ENCODE peak calls at places on chromosomes 16 and 17, in nine cellular contexts. M is body of pancreas, A is heart left ventricle, D is stomach, K is transverse colon, I is gastrocnemius medialis, W is adrenal gland, E is IMR-90, X is suprapubic skin. S is an unnamed sample. For H3K4me1, the result is how much of the 10 kb centered on the place peaks cover.

GRCh38 chr16:72422308-72422897 is 250.4 kb upstream of the PMFBP1 start:
- DNase-seq in K (no peak), W (no peak), D (no peak), I (no peak), E (no peak), A (no peak), X (no peak), M (no peak), S (no peak)

GRCh38 chr17:46154151-46154816 is 38.9 kb downstream of the KANSL1 start:
- DNase-seq in A (no peak), W (no peak), M (no peak), D (no peak), I (no peak), K (no peak), X (no peak), E (peak), S (no peak)

GRCh38 chr17:73356561-73357170 is 44.9 kb upstream of the CDC42EP4 start:
- DNase-seq in K (no peak), X (no peak), W (no peak), D (no peak), A (no peak), M (no peak), E (no peak), I (no peak), S (no peak)

GRCh38 chr17:62126292-62126691 is 61.2 kb upstream of the MED13 start:
- DNase-seq in K (no peak), W (no peak), A (no peak), D (no peak), X (no peak), E (no peak), I (no peak), M (no peak), S (no peak)

GRCh38 chr16:49748322-49748721 is 107.6 kb downstream of the ZNF423 start:
- DNase-seq in K (no peak), X (no peak), A (no peak), W (no peak), I (no peak), E (no peak), D (no peak), M (peak), S (no peak)

GRCh38 chr17:82613283-82614094 is 34.8 kb downstream of the WDR45B start:
- DNase-seq in X (no peak), A (peak), W (no peak), K (no peak), I (no peak), M (no peak), D (no peak), E (no peak), S (no peak)

GRCh38 chr17:13874817-13875216 is 194.5 kb upstream of the COX10 start:
- DNase-seq in X (no peak), K (no peak), M (no peak), W (no peak), D (no peak), A (no peak), E (no peak), I (no peak), S (no peak)

GRCh38 chr17:298791-299450 is 53.7 kb downstream of the RPH3AL start:
- DNase-seq in K (peak), X (no peak), E (no peak), W (no peak), D (no peak), M (peak), A (peak), I (peak), S (no peak)

GRCh38 chr17:5780476-5780875 is 196.2 kb upstream of the NLRP1 start:
- DNase-seq in W (no peak), E (peak), M (no peak), A (no peak), X (no peak), K (no peak), D (no peak), I (no peak), S (no peak)

GRCh38 chr17:50634915-50635719 is 436 bp downstream of the ABCC3 start:
- DNase-seq in E (no peak), K (no peak), D (no peak), I (no peak), W (no peak), X (no peak), A (no peak), M (no peak), S (no peak)

GRCh38 chr16:14286381-14287230 is 215.5 kb downstream of the MRTFB start:
- DNase-seq in E (no peak), W (peak), M (no peak), D (no peak), X (no peak), A (no peak), I (peak), K (peak), S (no peak)

GRCh38 chr17:52079496-52079895 is 79.0 kb downstream of the CA10 start:
- DNase-seq in E (no peak), I (no peak), K (no peak), W (no peak), A (no peak), M (no peak), X (no peak), D (no peak), S (no peak)

GRCh38 chr17:8273884-8274444 is 14.5 kb upstream of the RANGRF start:
- DNase-seq in A (no peak), D (no peak), M (peak), X (no peak), K (no peak), I (no peak), W (no peak), E (no peak), S (no peak)

GRCh38 chr17:4777969-4778760 is 6.5 kb downstream of the TM4SF5 start:
- DNase-seq in K (no peak), A (no peak), E (peak), D (no peak), I (no peak), W (no peak), M (no peak), X (no peak), S (no peak)

GRCh38 chr17:550041-550398 is 164.6 kb downstream of the VPS53 start:
- DNase-seq in I (no peak), W (no peak), A (no peak), X (no peak), E (peak), D (no peak), M (no peak), K (no peak), S (no peak)

GRCh38 chr16:12392585-12393089 is 411.1 kb downstream of the CPPED1 start:
- DNase-seq in M (peak), D (no peak), I (no peak), E (no peak), K (peak), X (no peak), W (no peak), A (no peak), S (no peak)

GRCh38 chr17:37194208-37194607 is 181.6 kb upstream of the C17orf78 start:
- DNase-seq in K (no peak), E (no peak), M (no peak), D (no peak), X (no peak), A (no peak), W (no peak), I (no peak), S (no peak)

GRCh38 chr16:50093607-50094570 is 28.1 kb downstream of the HEATR3 start:
- DNase-seq in A (peak), W (peak), E (no peak), D (peak), K (peak), I (peak), M (peak), X (no peak), S (peak)

GRCh38 chr16:76574651-76575050 is 297.4 kb downstream of the CNTNAP4 start:
- DNase-seq in I (no peak), A (no peak), K (no peak), W (no peak), E (no peak), X (no peak), D (no peak), M (no peak), S (no peak)

GRCh38 chr17:80068301-80069160 is 32.1 kb downstream of the CCDC40 start:
- DNase-seq in M (peak), K (no peak), A (peak), E (peak), W (peak), X (no peak), D (peak), I (no peak), S (no peak)

GRCh38 chr17:34980353-34980680 is at the start of gene LIG3:
- DNase-seq in I (peak), M (peak), W (peak), X (peak), E (peak), A (peak), K (peak), D (peak), S (peak)

GRCh38 chr17:34981538-34982241 is 1.4 kb downstream of the LIG3 start:
- DNase-seq in A (no peak), M (no peak), K (no peak), I (no peak), X (no peak), D (no peak), E (peak), W (no peak), S (no peak)

GRCh38 chr17:34979153-34979552 is 1.2 kb upstream of the LIG3 start:
- DNase-seq in I (no peak), X (no peak), K (no peak), D (no peak), A (no peak), E (no peak), W (no peak), M (no peak), S (no peak)

GRCh38 chr17:34979650-34980352 is 511 bp upstream of the LIG3 start:
- DNase-seq in I (no peak), A (no peak), D (no peak), X (no peak), K (no peak), W (no peak), M (no peak), E (peak), S (no peak)

GRCh38 chr17:34980681-34981537 is 597 bp downstream of the LIG3 start:
- DNase-seq in A (peak), E (peak), X (peak), D (peak), I (peak), M (peak), K (peak), W (peak), S (peak)
- TF ChIP-seq POLR2A in A (no peak), E (peak), X (peak), D (no peak), I (no peak), M (peak), K (peak), W (peak), S (peak)

DNA sequence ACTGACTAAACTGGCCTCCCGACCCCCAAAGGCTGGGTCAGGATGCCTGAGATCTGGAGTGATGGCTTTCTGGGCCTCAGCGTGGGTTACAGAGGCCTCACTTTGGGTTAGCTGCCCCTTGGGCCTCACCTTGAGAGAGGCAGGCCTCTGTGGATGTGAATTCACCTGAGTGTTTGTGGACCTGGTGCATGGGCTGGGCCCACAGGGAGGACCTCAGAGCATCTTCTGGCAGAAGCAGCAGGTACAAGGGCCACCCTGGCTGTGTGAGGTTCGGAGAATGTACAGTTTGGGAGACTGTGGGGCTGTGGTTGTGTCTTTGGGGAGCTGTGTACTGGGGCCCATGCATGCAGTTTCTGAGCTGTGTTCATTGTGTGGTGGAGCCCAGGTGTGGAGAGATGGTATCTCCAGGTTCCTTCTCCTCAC is 18.3 kb downstream of the RARA start:
- DNase-seq in M (no peak), K (no peak), I (no peak), D (no peak), W (no peak), A (no peak), X (peak), E (no peak), S (no peak)
- H3K4me1 ChIP-seq in M (half or more), K (half or more), I (half or more), D (half or more), W (half or more), A (half or more), X (half or more), E (half or more), S (half or more)

GRCh38 chr17:65504141-65504540 is 57.3 kb downstream of the AXIN2 start:
- DNase-seq in A (no peak), M (no peak), I (no peak), X (peak), W (no peak), K (no peak), D (no peak), E (no peak), S (no peak)
- TF ChIP-seq POLR2A in A (no peak), M (no peak), I (no peak), X (no peak), W (no peak), K (no peak), D (no peak), E (no peak), S (no peak)

GRCh38 chr17:17029938-17030337 is 12.3 kb upstream of the MPRIP start:
- DNase-seq in W (no peak), E (no peak), X (no peak), D (no peak), I (no peak), A (peak), K (no peak), M (no peak), S (no peak)

GRCh38 chr17:17027442-17028058 is 14.7 kb upstream of the MPRIP start:
- DNase-seq in M (no peak), X (no peak), D (no peak), I (no peak), A (no peak), E (no peak), K (no peak), W (no peak), S (no peak)

GRCh38 chr17:17028059-17028877 is 14.0 kb upstream of the MPRIP start:
- DNase-seq in I (peak), M (peak), D (peak), K (peak), E (peak), W (no peak), X (peak), A (peak), S (no peak)

GRCh38 chr17:17030515-17031211 is 11.6 kb upstream of the MPRIP start:
- DNase-seq in D (no peak), A (no peak), E (no peak), M (no peak), X (no peak), K (no peak), I (no peak), W (no peak), S (no peak)

GRCh38 chr17:17028878-17029535 is 13.2 kb upstream of the MPRIP start:
- DNase-seq in A (peak), I (no peak), K (no peak), D (no peak), E (no peak), X (no peak), M (no peak), W (no peak), S (no peak)
- H3K4me1 ChIP-seq in A (under half), I (under half), K (under half), D (half or more), E (under half), X (under half), M (under half), W (under half), S (under half)

GRCh38 chr17:18258356-18259038 is at the start of gene FLII:
- DNase-seq in X (no peak), E (peak), A (no peak), I (peak), W (peak), K (peak), D (peak), M (peak), S (no peak)
- TF ChIP-seq POLR2A in X (no peak), E (peak), A (no peak), I (peak), W (peak), K (peak), D (no peak), M (peak), S (peak)